ENCODE peak calls at places on chromosomes 11 and 22, in ten cellular contexts. One of them, this sample, is unnamed.

GRCh38 chr22:24727218-24727851 is 47.2 kb downstream of the PIWIL3 start:
- DNase-seq in IMR-90: peak; percentile 94
- DNase-seq in heart right ventricle: no peak
- DNase-seq in BE2C: peak; percentile 86
- DNase-seq in transverse colon: no peak
- DNase-seq in fibroblast of mammary gland: peak; percentile 83
- DNase-seq in AG09319: peak; percentile 27
- DNase-seq in AG04450: peak; percentile 74
- DNase-seq in coronary artery: no peak
- DNase-seq in ovary: no peak
- DNase-seq in this sample: no peak

GRCh38 chr11:101453682-101454081 is 130.1 kb downstream of the TRPC6 start:
- DNase-seq in transverse colon: no peak
- DNase-seq in AG04450: no peak
- DNase-seq in AG09319: no peak
- DNase-seq in fibroblast of mammary gland: peak; percentile 36
- DNase-seq in coronary artery: no peak
- DNase-seq in ovary: no peak
- DNase-seq in heart right ventricle: no peak
- DNase-seq in IMR-90: peak; percentile 73
- DNase-seq in BE2C: no peak
- DNase-seq in this sample: no peak

GRCh38 chr11:2097998-2098690 is 41.0 kb downstream of the IGF2 start:
- DNase-seq in ovary: no peak
- DNase-seq in heart right ventricle: no peak
- DNase-seq in IMR-90: no peak
- DNase-seq in AG09319: no peak
- DNase-seq in AG04450: no peak
- DNase-seq in BE2C: no peak
- DNase-seq in fibroblast of mammary gland: no peak
- DNase-seq in coronary artery: no peak
- DNase-seq in transverse colon: no peak
- DNase-seq in this sample: no peak

GRCh38 chr11:107598225-107599139 is 7.5 kb downstream of the ELMOD1 start:
- DNase-seq in transverse colon: no peak
- DNase-seq in coronary artery: no peak
- DNase-seq in AG04450: no peak
- DNase-seq in ovary: no peak
- DNase-seq in BE2C: peak; percentile 34
- DNase-seq in IMR-90: no peak
- DNase-seq in heart right ventricle: no peak
- DNase-seq in fibroblast of mammary gland: no peak
- DNase-seq in AG09319: no peak
- DNase-seq in this sample: peak; percentile 26

GRCh38 chr11:38718659-38719058 is 2120.6 kb upstream of the RAG2 start:
- DNase-seq in IMR-90: no peak
- DNase-seq in BE2C: no peak
- DNase-seq in ovary: no peak
- DNase-seq in AG04450: no peak
- DNase-seq in coronary artery: no peak
- DNase-seq in AG09319: no peak
- DNase-seq in transverse colon: no peak
- DNase-seq in heart right ventricle: no peak
- DNase-seq in fibroblast of mammary gland: no peak
- DNase-seq in this sample: no peak

GRCh38 chr11:2767751-2768150 is 68.0 kb upstream of the KCNQ1OT1 start:
- DNase-seq in transverse colon: no peak
- DNase-seq in fibroblast of mammary gland: no peak
- DNase-seq in AG04450: no peak
- DNase-seq in coronary artery: peak; percentile 60
- DNase-seq in BE2C: no peak
- DNase-seq in AG09319: no peak
- DNase-seq in IMR-90: no peak
- DNase-seq in ovary: no peak
- DNase-seq in heart right ventricle: no peak
- DNase-seq in this sample: no peak

GRCh38 chr11:11966826-11967668 is 41.4 kb downstream of the DKK3 start:
- DNase-seq in IMR-90: peak; percentile 37
- DNase-seq in AG09319: no peak
- DNase-seq in heart right ventricle: peak; percentile 80
- DNase-seq in ovary: peak; percentile 33
- DNase-seq in BE2C: peak; percentile 77
- DNase-seq in coronary artery: peak; percentile 77
- DNase-seq in fibroblast of mammary gland: peak; percentile 37
- DNase-seq in transverse colon: peak; percentile 67
- DNase-seq in AG04450: no peak
- DNase-seq in this sample: peak; percentile 87

GRCh38 chr11:128904303-128904871 is 13.2 kb downstream of the KCNJ5 start:
- DNase-seq in fibroblast of mammary gland: peak; percentile 76
- DNase-seq in coronary artery: no peak
- DNase-seq in ovary: no peak
- DNase-seq in BE2C: no peak
- DNase-seq in transverse colon: no peak
- DNase-seq in AG09319: no peak
- DNase-seq in heart right ventricle: no peak
- DNase-seq in IMR-90: no peak
- DNase-seq in AG04450: no peak
- DNase-seq in this sample: no peak

GRCh38 chr22:25192406-25192805 is 7.3 kb upstream of the CRYBB3 start:
- DNase-seq in transverse colon: no peak
- DNase-seq in coronary artery: no peak
- DNase-seq in heart right ventricle: no peak
- DNase-seq in fibroblast of mammary gland: no peak
- DNase-seq in ovary: no peak
- DNase-seq in BE2C: no peak
- DNase-seq in AG09319: no peak
- DNase-seq in IMR-90: no peak
- DNase-seq in AG04450: no peak
- DNase-seq in this sample: no peak

GRCh38 chr11:65132238-65132987 is 1.9 kb downstream of the SYVN1 start:
- DNase-seq in fibroblast of mammary gland: no peak
- DNase-seq in ovary: no peak
- DNase-seq in IMR-90: no peak
- DNase-seq in AG04450: no peak
- DNase-seq in transverse colon: no peak
- DNase-seq in coronary artery: peak; percentile 67
- DNase-seq in BE2C: no peak
- DNase-seq in heart right ventricle: no peak
- DNase-seq in AG09319: no peak
- DNase-seq in this sample: peak; percentile 68

GRCh38 chr11:57162179-57162898 is 19.4 kb upstream of the LRRC55 start:
- DNase-seq in coronary artery: no peak
- DNase-seq in AG09319: no peak
- DNase-seq in heart right ventricle: no peak
- DNase-seq in fibroblast of mammary gland: no peak
- DNase-seq in IMR-90: no peak
- DNase-seq in ovary: no peak
- DNase-seq in BE2C: no peak
- DNase-seq in transverse colon: no peak
- DNase-seq in AG04450: no peak
- DNase-seq in this sample: no peak

GRCh38 chr22:44994399-44995281 is 15.2 kb downstream of the PHF21B start:
- DNase-seq in AG09319: no peak
- DNase-seq in ovary: no peak
- DNase-seq in BE2C: no peak
- DNase-seq in AG04450: no peak
- DNase-seq in IMR-90: no peak
- DNase-seq in transverse colon: no peak
- DNase-seq in coronary artery: no peak
- DNase-seq in heart right ventricle: no peak
- DNase-seq in fibroblast of mammary gland: no peak
- DNase-seq in this sample: no peak

GRCh38 chr11:119618208-119618909 is 110.6 kb downstream of the NECTIN1 start:
- DNase-seq in coronary artery: no peak
- DNase-seq in AG04450: no peak
- DNase-seq in AG09319: no peak
- DNase-seq in BE2C: no peak
- DNase-seq in ovary: no peak
- DNase-seq in transverse colon: peak; percentile 24
- DNase-seq in fibroblast of mammary gland: no peak
- DNase-seq in IMR-90: no peak
- DNase-seq in heart right ventricle: peak; percentile 25
- DNase-seq in this sample: no peak

GRCh38 chr11:3046641-3047040 is 10.6 kb downstream of the CARS1 start:
- DNase-seq in IMR-90: no peak
- DNase-seq in AG04450: no peak
- DNase-seq in AG09319: no peak
- DNase-seq in heart right ventricle: no peak
- DNase-seq in transverse colon: no peak
- DNase-seq in ovary: no peak
- DNase-seq in fibroblast of mammary gland: no peak
- DNase-seq in coronary artery: no peak
- DNase-seq in BE2C: no peak
- DNase-seq in this sample: no peak

GRCh38 chr22:42792909-42793847 is 63.9 kb downstream of the ARFGAP3 start:
- DNase-seq in AG04450: no peak
- DNase-seq in coronary artery: no peak
- DNase-seq in ovary: no peak
- DNase-seq in transverse colon: no peak
- DNase-seq in IMR-90: no peak
- DNase-seq in heart right ventricle: no peak
- DNase-seq in BE2C: no peak
- DNase-seq in fibroblast of mammary gland: no peak
- DNase-seq in AG09319: no peak
- DNase-seq in this sample: no peak

GRCh38 chr22:49404020-49404419 is 423.7 kb downstream of the BRD1 start:
- DNase-seq in IMR-90: no peak
- DNase-seq in transverse colon: no peak
- DNase-seq in fibroblast of mammary gland: no peak
- DNase-seq in ovary: no peak
- DNase-seq in coronary artery: peak; percentile 60
- DNase-seq in AG09319: no peak
- DNase-seq in AG04450: no peak
- DNase-seq in heart right ventricle: no peak
- DNase-seq in BE2C: no peak
- DNase-seq in this sample: no peak

GRCh38 chr11:60080523-60080922 is 7.9 kb upstream of the MS4A2 start:
- DNase-seq in ovary: no peak
- DNase-seq in BE2C: no peak
- DNase-seq in heart right ventricle: no peak
- DNase-seq in AG09319: no peak
- DNase-seq in transverse colon: no peak
- DNase-seq in IMR-90: no peak
- DNase-seq in AG04450: no peak
- DNase-seq in coronary artery: no peak
- DNase-seq in fibroblast of mammary gland: no peak
- DNase-seq in this sample: no peak

GRCh38 chr11:85766801-85767200 is 44.1 kb downstream of the SYTL2 start:
- DNase-seq in AG09319: peak; percentile 68
- DNase-seq in heart right ventricle: no peak
- DNase-seq in ovary: no peak
- DNase-seq in AG04450: no peak
- DNase-seq in BE2C: no peak
- DNase-seq in fibroblast of mammary gland: peak; percentile 26
- DNase-seq in IMR-90: peak; percentile 44
- DNase-seq in coronary artery: no peak
- DNase-seq in transverse colon: no peak
- DNase-seq in this sample: no peak

DNA sequence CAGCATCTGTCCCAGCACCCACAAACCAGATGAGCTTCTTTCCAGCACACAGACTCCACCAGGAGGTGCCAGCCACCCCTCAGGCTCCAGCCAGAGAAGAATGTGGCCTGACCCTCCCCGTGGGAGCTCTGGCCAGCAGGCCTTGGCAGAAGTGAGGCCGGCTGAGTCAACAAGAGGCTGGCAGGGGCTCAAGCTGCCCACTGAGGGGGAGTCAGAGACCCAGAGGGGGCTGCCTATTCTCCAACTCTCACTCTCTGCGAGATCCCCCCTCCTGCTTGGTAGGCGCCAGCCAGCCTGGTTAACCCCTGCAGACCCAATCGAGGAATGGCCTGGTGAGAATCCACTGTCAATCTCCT is 10.6 kb upstream of the CDC42EP1 start:
- DNase-seq in BE2C: no peak
- DNase-seq in coronary artery: peak; percentile 88
- DNase-seq in fibroblast of mammary gland: peak; percentile 48
- DNase-seq in heart right ventricle: peak; percentile 63
- DNase-seq in IMR-90: peak; percentile 50
- DNase-seq in AG04450: no peak
- DNase-seq in transverse colon: no peak
- DNase-seq in ovary: no peak
- DNase-seq in AG09319: no peak
- DNase-seq in this sample: no peak
- TF ChIP-seq CTCF in BE2C: no peak
- TF ChIP-seq CTCF in coronary artery: peak; percentile 27
- TF ChIP-seq CTCF in fibroblast of mammary gland: peak; percentile 31
- TF ChIP-seq CTCF in heart right ventricle: peak; percentile 53
- TF ChIP-seq CTCF in IMR-90: peak; percentile 48
- TF ChIP-seq CTCF in AG04450: peak; percentile 34
- TF ChIP-seq CTCF in transverse colon: no peak
- TF ChIP-seq CTCF in ovary: no peak
- TF ChIP-seq CTCF in AG09319: peak; percentile 47
- TF ChIP-seq CTCF in this sample: no peak

GRCh38 chr22:23287136-23288095 is 107.1 kb downstream of the BCR start:
- DNase-seq in ovary: no peak
- DNase-seq in BE2C: no peak
- DNase-seq in coronary artery: no peak
- DNase-seq in AG04450: no peak
- DNase-seq in heart right ventricle: no peak
- DNase-seq in transverse colon: no peak
- DNase-seq in IMR-90: no peak
- DNase-seq in AG09319: no peak
- DNase-seq in fibroblast of mammary gland: no peak
- DNase-seq in this sample: no peak
- TF ChIP-seq CTCF in ovary: no peak
- TF ChIP-seq CTCF in BE2C: no peak
- TF ChIP-seq CTCF in coronary artery: no peak
- TF ChIP-seq CTCF in AG04450: no peak
- TF ChIP-seq CTCF in heart right ventricle: no peak
- TF ChIP-seq CTCF in transverse colon: no peak
- TF ChIP-seq CTCF in IMR-90: no peak
- TF ChIP-seq CTCF in AG09319: no peak
- TF ChIP-seq CTCF in fibroblast of mammary gland: no peak
- TF ChIP-seq CTCF in this sample: no peak

DNA sequence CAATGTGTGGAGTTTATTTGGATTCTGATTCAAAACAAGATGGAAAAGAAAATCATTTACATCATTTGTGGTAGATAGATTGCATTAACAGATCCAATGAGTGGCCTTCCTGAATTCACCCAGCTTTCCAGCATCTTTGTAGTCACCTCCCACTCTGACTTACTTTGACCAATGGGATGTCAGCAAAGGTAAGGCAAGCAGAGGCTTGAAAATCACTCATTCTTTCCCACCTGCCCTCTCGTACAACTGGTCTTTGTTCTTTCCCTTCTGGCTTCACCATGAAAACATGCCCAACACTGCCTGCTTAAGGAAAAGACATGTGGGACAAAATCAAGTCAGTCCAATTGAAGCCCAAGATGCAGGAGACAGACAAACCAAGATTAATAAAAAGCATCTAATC is 202.1 kb downstream of the TTC28 start:
- DNase-seq in AG09319: no peak
- DNase-seq in AG04450: no peak
- DNase-seq in fibroblast of mammary gland: no peak
- DNase-seq in heart right ventricle: no peak
- DNase-seq in BE2C: no peak
- DNase-seq in IMR-90: no peak
- DNase-seq in ovary: no peak
- DNase-seq in coronary artery: no peak
- DNase-seq in transverse colon: no peak
- DNase-seq in this sample: no peak
- TF ChIP-seq CTCF in AG09319: no peak
- TF ChIP-seq CTCF in AG04450: no peak
- TF ChIP-seq CTCF in fibroblast of mammary gland: no peak
- TF ChIP-seq CTCF in heart right ventricle: no peak
- TF ChIP-seq CTCF in BE2C: no peak
- TF ChIP-seq CTCF in IMR-90: no peak
- TF ChIP-seq CTCF in ovary: no peak
- TF ChIP-seq CTCF in coronary artery: no peak
- TF ChIP-seq CTCF in transverse colon: no peak
- TF ChIP-seq CTCF in this sample: no peak

GRCh38 chr11:117075186-117075585 is 23.0 kb downstream of the SIK3 start:
- DNase-seq in ovary: no peak
- DNase-seq in transverse colon: no peak
- DNase-seq in heart right ventricle: no peak
- DNase-seq in fibroblast of mammary gland: no peak
- DNase-seq in BE2C: no peak
- DNase-seq in IMR-90: no peak
- DNase-seq in AG09319: no peak
- DNase-seq in AG04450: no peak
- DNase-seq in coronary artery: no peak
- DNase-seq in this sample: no peak
- TF ChIP-seq CTCF in ovary: no peak
- TF ChIP-seq CTCF in transverse colon: no peak
- TF ChIP-seq CTCF in heart right ventricle: no peak
- TF ChIP-seq CTCF in fibroblast of mammary gland: no peak
- TF ChIP-seq CTCF in BE2C: no peak
- TF ChIP-seq CTCF in IMR-90: no peak
- TF ChIP-seq CTCF in AG09319: no peak
- TF ChIP-seq CTCF in AG04450: no peak
- TF ChIP-seq CTCF in coronary artery: no peak
- TF ChIP-seq CTCF in this sample: no peak